ENCODE peak calls at places on chromosomes 3 and 15, in six cellular contexts. One of them, this sample, is unnamed.

GRCh38 chr15:22257668-22258401 is 177.5 kb downstream of the OR4M2 start:
- DNase-seq in H1: no peak
- DNase-seq in IMR-90: no peak
- DNase-seq in mesendoderm: no peak
- DNase-seq in neuronal stem cell: no peak
- DNase-seq in H9: no peak
- DNase-seq in this sample: no peak

GRCh38 chr3:99520511-99520910 is 117.9 kb upstream of the COL8A1 start:
- DNase-seq in mesendoderm: peak
- DNase-seq in neuronal stem cell: no peak
- DNase-seq in H1: no peak
- DNase-seq in H9: no peak
- DNase-seq in IMR-90: no peak
- DNase-seq in this sample: no peak

GRCh38 chr15:68349173-68349572 is 71.6 kb downstream of the FEM1B start:
- DNase-seq in mesendoderm: no peak
- DNase-seq in IMR-90: no peak
- DNase-seq in H9: no peak
- DNase-seq in neuronal stem cell: no peak
- DNase-seq in H1: no peak
- DNase-seq in this sample: peak

GRCh38 chr3:104825116-104825515 is 541.6 kb upstream of the ALCAM start:
- DNase-seq in IMR-90: peak
- DNase-seq in mesendoderm: peak
- DNase-seq in H1: peak
- DNase-seq in neuronal stem cell: peak
- DNase-seq in H9: peak
- DNase-seq in this sample: no peak

GRCh38 chr3:190911382-190911781 is 48.9 kb upstream of the GMNC start:
- DNase-seq in neuronal stem cell: peak
- DNase-seq in H9: no peak
- DNase-seq in mesendoderm: peak
- DNase-seq in H1: no peak
- DNase-seq in IMR-90: no peak
- DNase-seq in this sample: no peak

GRCh38 chr3:159732172-159733111 is 256.2 kb upstream of the IL12A start:
- DNase-seq in H9: peak
- DNase-seq in IMR-90: peak
- DNase-seq in neuronal stem cell: peak
- DNase-seq in mesendoderm: peak
- DNase-seq in H1: peak
- DNase-seq in this sample: peak

GRCh38 chr3:69784854-69785523 is 45.7 kb downstream of the MITF start:
- DNase-seq in H1: no peak
- DNase-seq in neuronal stem cell: no peak
- DNase-seq in mesendoderm: no peak
- DNase-seq in H9: no peak
- DNase-seq in IMR-90: peak
- DNase-seq in this sample: peak

GRCh38 chr15:64699767-64700388 is 75.5 kb downstream of the RBPMS2 start:
- DNase-seq in IMR-90: peak
- DNase-seq in neuronal stem cell: no peak
- DNase-seq in H9: peak
- DNase-seq in H1: peak
- DNase-seq in mesendoderm: peak
- DNase-seq in this sample: peak

GRCh38 chr3:65334045-65334665 is 646.4 kb upstream of the ADAMTS9 start:
- DNase-seq in neuronal stem cell: no peak
- DNase-seq in IMR-90: no peak
- DNase-seq in mesendoderm: no peak
- DNase-seq in H9: peak
- DNase-seq in H1: peak
- DNase-seq in this sample: peak

GRCh38 chr3:111979689-111980025 is 831 bp downstream of the ABHD10 start:
- DNase-seq in H9: no peak
- DNase-seq in IMR-90: no peak
- DNase-seq in H1: no peak
- DNase-seq in mesendoderm: peak
- DNase-seq in neuronal stem cell: no peak
- DNase-seq in this sample: no peak

GRCh38 chr15:69575387-69575786 is 122.8 kb downstream of the RPLP1 start:
- DNase-seq in IMR-90: no peak
- DNase-seq in neuronal stem cell: no peak
- DNase-seq in mesendoderm: no peak
- DNase-seq in H1: no peak
- DNase-seq in H9: no peak
- DNase-seq in this sample: no peak

GRCh38 chr3:62374375-62374876 is 1.1 kb upstream of the FEZF2 start:
- DNase-seq in neuronal stem cell: peak
- DNase-seq in H9: peak
- DNase-seq in mesendoderm: peak
- DNase-seq in H1: no peak
- DNase-seq in IMR-90: peak
- DNase-seq in this sample: peak

GRCh38 chr3:33115024-33115768 is 1.4 kb downstream of the CRTAP start:
- DNase-seq in IMR-90: peak
- DNase-seq in H1: no peak
- DNase-seq in mesendoderm: peak
- DNase-seq in neuronal stem cell: peak
- DNase-seq in H9: no peak
- DNase-seq in this sample: peak

GRCh38 chr3:139378587-139378986 is 10.9 kb downstream of the COPB2 start:
- DNase-seq in neuronal stem cell: no peak
- DNase-seq in IMR-90: peak
- DNase-seq in mesendoderm: no peak
- DNase-seq in H9: no peak
- DNase-seq in H1: no peak
- DNase-seq in this sample: no peak

GRCh38 chr3:81425198-81425868 is 336.1 kb downstream of the GBE1 start:
- DNase-seq in H1: no peak
- DNase-seq in IMR-90: peak
- DNase-seq in mesendoderm: peak
- DNase-seq in H9: no peak
- DNase-seq in neuronal stem cell: no peak
- DNase-seq in this sample: no peak

GRCh38 chr3:71584216-71585061 is 911 bp upstream of the FOXP1 start:
- DNase-seq in H9: peak
- DNase-seq in mesendoderm: peak
- DNase-seq in IMR-90: peak
- DNase-seq in neuronal stem cell: peak
- DNase-seq in H1: peak
- DNase-seq in this sample: peak

GRCh38 chr15:80301472-80301871 is 49.5 kb upstream of the CTXND1 start:
- DNase-seq in H1: no peak
- DNase-seq in mesendoderm: no peak
- DNase-seq in IMR-90: no peak
- DNase-seq in neuronal stem cell: no peak
- DNase-seq in H9: no peak
- DNase-seq in this sample: no peak

GRCh38 chr3:49294343-49294742 is 17.3 kb upstream of the C3orf62 start:
- DNase-seq in neuronal stem cell: no peak
- DNase-seq in H1: no peak
- DNase-seq in IMR-90: no peak
- DNase-seq in H9: no peak
- DNase-seq in mesendoderm: no peak
- DNase-seq in this sample: no peak

GRCh38 chr3:197527569-197527968 is 28.2 kb downstream of the BDH1 start:
- DNase-seq in neuronal stem cell: no peak
- DNase-seq in mesendoderm: no peak
- DNase-seq in H9: no peak
- DNase-seq in IMR-90: no peak
- DNase-seq in H1: no peak
- DNase-seq in this sample: no peak

GRCh38 chr3:129311054-129311902 is 32.6 kb downstream of the HMCES start:
- DNase-seq in H1: no peak
- DNase-seq in IMR-90: no peak
- DNase-seq in mesendoderm: no peak
- DNase-seq in neuronal stem cell: no peak
- DNase-seq in H9: no peak
- DNase-seq in this sample: no peak

GRCh38 chr15:97653896-97654295 is 306.6 kb upstream of the ARRDC4 start:
- DNase-seq in mesendoderm: no peak
- DNase-seq in neuronal stem cell: no peak
- DNase-seq in H9: no peak
- DNase-seq in IMR-90: no peak
- DNase-seq in H1: no peak
- DNase-seq in this sample: no peak
- H2BK120ac ChIP-seq in mesendoderm: no peak
- H2BK120ac ChIP-seq in neuronal stem cell: no peak
- H2BK120ac ChIP-seq in H9: no peak
- H2BK120ac ChIP-seq in IMR-90: no peak
- H2BK120ac ChIP-seq in H1: no peak
- H2BK120ac ChIP-seq in this sample: no peak

GRCh38 chr3:52196977-52197376 is 983 bp upstream of the ALAS1 start:
- DNase-seq in H9: no peak
- DNase-seq in mesendoderm: no peak
- DNase-seq in neuronal stem cell: no peak
- DNase-seq in IMR-90: no peak
- DNase-seq in H1: no peak
- DNase-seq in this sample: no peak

GRCh38 chr3:52197842-52198625 is at the start of gene ALAS1:
- DNase-seq in mesendoderm: peak
- DNase-seq in neuronal stem cell: peak
- DNase-seq in H9: peak
- DNase-seq in H1: peak
- DNase-seq in IMR-90: peak
- DNase-seq in this sample: peak

GRCh38 chr3:52197499-52197841 is 490 bp upstream of the ALAS1 start:
- DNase-seq in H1: no peak
- DNase-seq in neuronal stem cell: no peak
- DNase-seq in mesendoderm: no peak
- DNase-seq in H9: no peak
- DNase-seq in IMR-90: no peak
- DNase-seq in this sample: no peak

GRCh38 chr3:52200981-52201679 is 3.2 kb downstream of the ALAS1 start:
- DNase-seq in mesendoderm: no peak
- DNase-seq in H1: no peak
- DNase-seq in IMR-90: peak
- DNase-seq in neuronal stem cell: no peak
- DNase-seq in H9: no peak
- DNase-seq in this sample: peak

DNA sequence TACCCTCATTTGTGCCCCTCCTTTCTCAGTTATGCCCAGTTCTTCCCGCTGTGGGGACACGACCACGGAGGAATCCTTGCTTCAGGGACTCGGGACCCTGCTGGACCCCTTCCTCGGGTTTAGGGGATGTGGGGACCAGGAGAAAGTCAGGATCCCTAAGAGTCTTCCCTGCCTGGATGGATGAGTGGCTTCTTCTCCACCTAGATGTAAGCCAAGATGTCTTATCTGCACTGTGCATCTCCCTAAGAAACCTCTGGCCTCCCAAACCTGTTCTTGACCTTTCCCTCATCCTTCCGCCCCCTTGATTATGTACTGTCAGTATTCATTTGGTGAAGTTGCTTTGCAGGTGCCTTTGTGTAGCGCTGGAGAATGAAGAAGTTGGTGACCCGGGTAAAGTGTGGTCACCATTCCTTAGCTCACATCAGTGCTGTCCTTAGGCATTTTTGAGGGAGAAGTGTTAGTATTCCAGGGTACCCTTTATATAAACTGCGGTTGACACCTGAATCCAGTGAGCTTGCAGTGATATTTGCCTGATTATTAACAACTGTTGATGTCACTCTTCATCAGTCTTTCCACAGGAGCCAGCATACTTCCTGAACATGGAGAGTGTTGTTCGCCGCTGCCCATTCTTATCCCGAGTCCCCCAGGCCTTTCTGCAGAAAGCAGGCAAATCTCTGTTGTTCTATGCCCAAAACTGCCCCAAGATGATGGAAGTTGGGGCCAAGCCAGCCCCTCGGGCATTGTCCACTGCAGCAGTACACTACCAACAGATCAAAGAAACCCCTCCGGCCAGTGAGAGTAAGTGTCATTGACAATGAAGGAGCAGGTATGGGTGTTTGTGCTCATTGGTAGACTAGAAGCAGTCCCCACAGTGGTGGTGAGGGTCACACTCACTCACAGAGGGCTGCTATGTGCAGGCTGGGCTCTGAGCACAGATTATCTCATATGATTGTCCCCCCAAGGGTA is 966 bp downstream of the ALAS1 start:
- DNase-seq in mesendoderm: no peak
- DNase-seq in neuronal stem cell: no peak
- DNase-seq in H1: no peak
- DNase-seq in IMR-90: no peak
- DNase-seq in H9: no peak
- DNase-seq in this sample: no peak
- H2BK120ac ChIP-seq in mesendoderm: no peak
- H2BK120ac ChIP-seq in neuronal stem cell: no peak
- H2BK120ac ChIP-seq in H1: no peak
- H2BK120ac ChIP-seq in IMR-90: peak
- H2BK120ac ChIP-seq in H9: no peak
- H2BK120ac ChIP-seq in this sample: no peak

GRCh38 chr15:92430067-92430435 is 36.4 kb downstream of the ST8SIA2 start:
- DNase-seq in mesendoderm: peak
- DNase-seq in neuronal stem cell: no peak
- DNase-seq in H1: no peak
- DNase-seq in H9: no peak
- DNase-seq in IMR-90: no peak
- DNase-seq in this sample: no peak
- H2BK120ac ChIP-seq in mesendoderm: no peak
- H2BK120ac ChIP-seq in neuronal stem cell: no peak
- H2BK120ac ChIP-seq in H1: no peak
- H2BK120ac ChIP-seq in H9: no peak
- H2BK120ac ChIP-seq in IMR-90: no peak
- H2BK120ac ChIP-seq in this sample: no peak

GRCh38 chr15:44711089-44711355 is at the start of gene PATL2:
- DNase-seq in IMR-90: no peak
- DNase-seq in neuronal stem cell: no peak
- DNase-seq in H9: no peak
- DNase-seq in H1: no peak
- DNase-seq in mesendoderm: no peak
- DNase-seq in this sample: no peak
- H2BK120ac ChIP-seq in IMR-90: peak
- H2BK120ac ChIP-seq in neuronal stem cell: peak
- H2BK120ac ChIP-seq in H9: no peak
- H2BK120ac ChIP-seq in H1: no peak
- H2BK120ac ChIP-seq in mesendoderm: no peak
- H2BK120ac ChIP-seq in this sample: peak

GRCh38 chr15:29736012-29736744 is 86.1 kb downstream of the TJP1 start:
- DNase-seq in neuronal stem cell: no peak
- DNase-seq in mesendoderm: no peak
- DNase-seq in H9: no peak
- DNase-seq in H1: no peak
- DNase-seq in IMR-90: no peak
- DNase-seq in this sample: peak
- H2BK120ac ChIP-seq in neuronal stem cell: no peak
- H2BK120ac ChIP-seq in mesendoderm: no peak
- H2BK120ac ChIP-seq in H9: no peak
- H2BK120ac ChIP-seq in H1: no peak
- H2BK120ac ChIP-seq in IMR-90: no peak
- H2BK120ac ChIP-seq in this sample: no peak

DNA sequence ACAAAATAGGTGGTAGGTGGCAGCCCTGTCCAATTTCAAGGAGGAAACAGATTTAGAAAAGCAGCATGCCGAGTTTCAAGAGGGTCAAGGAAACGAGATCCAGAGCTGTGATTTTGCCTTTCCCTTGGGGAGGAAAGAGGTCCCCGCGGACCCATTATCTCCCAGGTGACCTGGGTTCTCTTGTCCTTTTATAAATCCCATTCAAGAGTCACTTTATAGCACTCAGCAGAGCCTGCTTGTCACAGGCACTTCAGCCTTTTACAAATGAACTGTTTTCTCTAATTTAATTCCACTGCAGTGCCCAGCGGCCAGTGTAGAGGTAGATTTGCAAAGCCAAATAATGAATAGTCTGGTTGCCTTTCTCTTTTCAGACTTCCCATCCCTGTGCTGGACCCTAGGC is 99.9 kb downstream of the CD47 start:
- DNase-seq in H1: no peak
- DNase-seq in H9: no peak
- DNase-seq in mesendoderm: no peak
- DNase-seq in IMR-90: no peak
- DNase-seq in neuronal stem cell: no peak
- DNase-seq in this sample: no peak
- H2BK120ac ChIP-seq in H1: no peak
- H2BK120ac ChIP-seq in H9: no peak
- H2BK120ac ChIP-seq in mesendoderm: no peak
- H2BK120ac ChIP-seq in IMR-90: no peak
- H2BK120ac ChIP-seq in neuronal stem cell: no peak
- H2BK120ac ChIP-seq in this sample: no peak

This sample was measured in mesenchymal stem cell.